ENCODE peak calls at places on chromosomes 13 and 19, in six cellular contexts. H is sigmoid colon, R is HCT116, Z is HepG2, Y is upper lobe of left lung, V is esophagus muscularis mucosa. N is an unnamed sample.

GRCh38 chr19:33310606-33311325 is 8.4 kb upstream of the CEBPA start:
- DNase-seq in H (no peak), Z (no peak), R (no peak), V (no peak), Y (peak; percentile 77), N (peak; percentile 92)

GRCh38 chr19:34225659-34226015 is 28.7 kb upstream of the GARRE1 start:
- DNase-seq in Z (no peak), H (no peak), R (no peak), Y (no peak), V (no peak), N (no peak)

GRCh38 chr13:36431204-36432105 is 840 bp upstream of the CCNA1 start:
- DNase-seq in Y (peak; percentile 27), H (no peak), V (no peak), R (no peak), Z (no peak), N (no peak)

GRCh38 chr13:34435338-34435737 is 506.7 kb upstream of the NBEA start:
- DNase-seq in V (no peak), H (no peak), Y (no peak), Z (no peak), R (peak; percentile 21), N (no peak)

GRCh38 chr13:75788494-75788991 is 152.4 kb downstream of the LMO7 start:
- DNase-seq in Z (no peak), H (no peak), Y (peak; percentile 79), R (no peak), V (no peak), N (no peak)

GRCh38 chr13:67619987-67620386 is 389.9 kb upstream of the PCDH9 start:
- DNase-seq in Y (no peak), R (no peak), V (no peak), H (no peak), Z (no peak), N (no peak)

GRCh38 chr13:46469064-46469463 is 82.0 kb upstream of the RUBCNL start:
- DNase-seq in V (no peak), Y (no peak), H (no peak), Z (no peak), R (no peak), N (peak; percentile 55)

GRCh38 chr19:35935911-35936737 is at the start of gene LRFN3:
- DNase-seq in V (no peak), Y (peak; percentile 76), H (peak; percentile 87), R (peak; percentile 57), Z (peak; percentile 21), N (peak; percentile 66)

GRCh38 chr19:18762125-18763023 is 28.7 kb downstream of the COMP start:
- DNase-seq in Y (peak; percentile 93), H (peak; percentile 87), V (no peak), R (peak; percentile 26), Z (peak; percentile 63), N (peak; percentile 93)

GRCh38 chr13:106744516-106744915 is 176.6 kb upstream of the ARGLU1 start:
- DNase-seq in Y (no peak), V (no peak), Z (no peak), R (no peak), H (no peak), N (no peak)

GRCh38 chr13:30157616-30157993 is 149.7 kb downstream of the KATNAL1 start:
- DNase-seq in Y (no peak), H (no peak), V (no peak), R (no peak), Z (no peak), N (no peak)

GRCh38 chr13:41544824-41545707 is 87.7 kb downstream of the RGCC start:
- DNase-seq in H (no peak), V (peak; percentile 75), R (no peak), Z (no peak), Y (no peak), N (no peak)

GRCh38 chr19:17244618-17245534 is 843 bp downstream of the NR2F6 start:
- DNase-seq in V (no peak), R (no peak), Z (no peak), H (no peak), Y (no peak), N (peak; percentile 54)

GRCh38 chr19:45468159-45468651 is 409 bp downstream of the FOSB start:
- DNase-seq in R (no peak), Y (no peak), Z (no peak), H (peak; percentile 81), V (no peak), N (no peak)

GRCh38 chr13:68009546-68009945 is 779.4 kb upstream of the PCDH9 start:
- DNase-seq in H (no peak), R (no peak), Y (no peak), V (no peak), Z (no peak), N (no peak)

GRCh38 chr19:55116232-55117062 is 990 bp downstream of the PPP1R12C start:
- DNase-seq in R (no peak), Y (peak; percentile 78), Z (peak; percentile 9), V (peak; percentile 94), H (peak; percentile 92), N (peak; percentile 40)

GRCh38 chr19:35204799-35205732 is 23.5 kb downstream of the FAM187B start:
- DNase-seq in V (peak; percentile 86), Y (peak; percentile 55), H (no peak), R (no peak), Z (no peak), N (no peak)

GRCh38 chr19:18939922-18940775 is 868 bp downstream of the HOMER3 start:
- DNase-seq in H (peak; percentile 84), R (no peak), V (no peak), Y (peak; percentile 28), Z (no peak), N (peak; percentile 20)

GRCh38 chr13:83183439-83184149 is 698.7 kb downstream of the SLITRK1 start:
- DNase-seq in Z (no peak), H (no peak), V (no peak), R (no peak), Y (no peak), N (no peak)

GRCh38 chr19:28466107-28467045 is 746.6 kb downstream of the UQCRFS1 start:
- DNase-seq in V (no peak), R (no peak), Z (peak; percentile 3), Y (peak; percentile 62), H (peak; percentile 63), N (peak; percentile 19)

GRCh38 chr19:55210120-55210493 is 806 bp upstream of the PTPRH start:
- DNase-seq in V (no peak), R (peak; percentile 88), Y (no peak), H (no peak), Z (peak; percentile 91), N (no peak)

GRCh38 chr13:39809466-39809865 is 154.0 kb downstream of the COG6 start:
- DNase-seq in Y (no peak), R (no peak), H (no peak), V (no peak), Z (no peak), N (no peak)

GRCh38 chr19:1355974-1356865 is 27.5 kb upstream of the NDUFS7 start:
- DNase-seq in H (no peak), V (no peak), Z (no peak), R (no peak), Y (no peak), N (peak; percentile 38)

GRCh38 chr13:105311094-105311493 is 1224.4 kb downstream of the EFNB2 start:
- DNase-seq in Z (no peak), H (no peak), Y (no peak), R (no peak), V (no peak), N (no peak)

GRCh38 chr19:11504502-11505031 is 1.1 kb downstream of the ZNF653 start:
- DNase-seq in Y (no peak), H (no peak), R (no peak), Z (no peak), V (no peak), N (no peak)

GRCh38 chr13:40984670-40985366 is 34.3 kb downstream of the ELF1 start:
- DNase-seq in Z (no peak), H (no peak), R (no peak), V (no peak), Y (no peak), N (no peak)

GRCh38 chr19:45045671-45046353 is 7.0 kb downstream of the CLASRP start:
- DNase-seq in H (no peak), Z (peak; percentile 95), Y (no peak), R (no peak), V (no peak), N (no peak)

GRCh38 chr19:51724543-51724942 is 752 bp upstream of the HAS1 start:
- DNase-seq in V (no peak), R (no peak), H (peak; percentile 74), Y (no peak), Z (no peak), N (no peak)

DNA sequence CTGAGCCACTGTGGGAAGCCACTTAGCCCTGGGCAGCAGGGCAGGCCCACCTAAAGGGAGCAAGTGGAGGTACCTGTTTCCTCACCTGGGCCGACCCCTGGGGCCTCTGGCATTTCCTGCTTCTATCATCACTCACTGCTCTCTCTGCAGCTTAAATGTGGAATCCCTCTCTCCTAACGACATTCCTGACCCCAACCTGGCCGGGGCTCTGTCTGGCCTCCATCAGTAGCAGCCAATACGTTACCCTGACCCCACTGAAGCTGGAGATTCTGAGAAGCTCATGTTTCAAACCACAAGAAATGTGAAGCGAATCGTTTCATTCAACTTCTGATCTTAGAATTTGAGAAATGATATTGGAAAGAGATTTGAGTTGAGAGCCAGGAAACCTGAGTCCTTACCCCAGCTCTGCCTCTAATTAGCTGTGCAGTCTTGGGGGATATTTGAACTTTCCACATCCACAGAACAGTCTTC is 39.9 kb downstream of the DOCK9 start:
- DNase-seq in R (no peak), H (no peak), Z (no peak), Y (no peak), V (peak; percentile 74), N (no peak)
- H3K27ac ChIP-seq in R (no peak overlapping the region), H (no peak overlapping the region), Z (no peak overlapping the region), Y (no peak overlapping the region), V (peak overlapping the region; percentile 46), N (no peak overlapping the region)

DNA sequence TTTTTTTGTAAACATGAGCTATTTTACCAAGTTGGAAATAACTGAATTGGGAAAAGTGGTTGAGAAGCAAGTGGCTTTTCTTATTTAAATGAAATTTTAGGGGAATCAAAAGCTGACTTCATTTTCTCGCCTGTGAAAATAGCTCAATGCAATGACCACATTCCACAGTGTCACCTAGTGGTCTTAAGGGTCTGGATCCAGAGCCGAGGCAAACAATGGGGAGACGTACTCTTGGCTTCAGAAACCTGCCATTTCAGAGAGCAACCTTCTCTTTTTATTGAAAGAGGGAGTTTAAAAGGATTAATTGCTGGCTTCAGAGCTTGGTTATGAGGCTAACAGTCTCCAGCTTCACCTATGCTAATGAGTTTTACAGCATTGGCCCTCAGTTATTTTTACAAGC is 39.7 kb upstream of the RXFP2 start:
- DNase-seq in H (no peak), R (no peak), Z (no peak), V (no peak), Y (no peak), N (no peak)
- TF ChIP-seq POLR2AphosphoS5 in H (no peak), R (no peak), Z (no peak), V (no peak), Y (no peak), N (no peak)

GRCh38 chr13:42864952-42865634 is 83.7 kb downstream of the FAM216B start:
- DNase-seq in V (no peak), Z (no peak), H (no peak), Y (no peak), R (no peak), N (no peak)
- H3K27ac ChIP-seq in V (no peak overlapping the region), Z (no peak overlapping the region), H (no peak overlapping the region), Y (no peak overlapping the region), R (no peak overlapping the region), N (no peak overlapping the region)

GRCh38 chr13:23161176-23161825 is 19.5 kb upstream of the SGCG start:
- DNase-seq in Z (no peak), R (no peak), Y (no peak), H (no peak), V (no peak), N (no peak)

GRCh38 chr13:23159587-23160240 is 21.1 kb upstream of the SGCG start:
- DNase-seq in Z (no peak), R (no peak), V (no peak), H (no peak), Y (no peak), N (no peak)

GRCh38 chr13:23160241-23161175 is 20.3 kb upstream of the SGCG start:
- DNase-seq in H (no peak), V (no peak), R (no peak), Y (no peak), Z (no peak), N (no peak)

GRCh38 chr13:23159205-23159586 is 21.6 kb upstream of the SGCG start:
- DNase-seq in Z (peak; percentile 15), Y (no peak), H (no peak), R (no peak), V (no peak), N (no peak)
- TF ChIP-seq POLR2AphosphoS5 in Z (no peak), Y (no peak), H (no peak), R (no peak), V (no peak), N (no peak)

N was measured in prostate gland.